ENCODE peak calls at places on chromosomes 4 and X, in five cellular contexts. One of them, this sample, is unnamed.

GRCh38 chr4:168507178-168507577 is 10.3 kb downstream of the PALLD start:
- DNase-seq in IMR-90: no peak
- DNase-seq in K562: no peak
- DNase-seq in HepG2: no peak
- DNase-seq in GM12878: no peak
- DNase-seq in this sample: no peak

GRCh38 chr4:185254434-185254833 is 45.0 kb downstream of the SNX25 start:
- DNase-seq in IMR-90: peak
- DNase-seq in K562: no peak
- DNase-seq in HepG2: peak
- DNase-seq in GM12878: no peak
- DNase-seq in this sample: no peak

GRCh38 chr4:47831026-47831689 is 6.7 kb downstream of the CORIN start:
- DNase-seq in IMR-90: no peak
- DNase-seq in K562: no peak
- DNase-seq in HepG2: no peak
- DNase-seq in GM12878: no peak
- DNase-seq in this sample: no peak

GRCh38 chr4:2852481-2852881 is 8.8 kb downstream of the ADD1 start:
- DNase-seq in IMR-90: no peak
- DNase-seq in K562: no peak
- DNase-seq in HepG2: no peak
- DNase-seq in GM12878: peak
- DNase-seq in this sample: no peak

GRCh38 chrX:15298201-15298600 is 17.2 kb downstream of the ASB11 start:
- DNase-seq in IMR-90: no peak
- DNase-seq in K562: no peak
- DNase-seq in HepG2: no peak
- DNase-seq in GM12878: no peak
- DNase-seq in this sample: no peak

GRCh38 chr4:75514949-75515612 is 808 bp downstream of the THAP6 start:
- DNase-seq in IMR-90: no peak
- DNase-seq in K562: no peak
- DNase-seq in HepG2: no peak
- DNase-seq in GM12878: peak
- DNase-seq in this sample: peak

GRCh38 chr4:3287972-3288570 is 4.8 kb upstream of the RGS12 start:
- DNase-seq in IMR-90: no peak
- DNase-seq in K562: no peak
- DNase-seq in HepG2: no peak
- DNase-seq in GM12878: no peak
- DNase-seq in this sample: no peak

GRCh38 chrX:2627272-2627867 is 63.7 kb upstream of the CD99 start:
- DNase-seq in IMR-90: peak
- DNase-seq in K562: peak
- DNase-seq in HepG2: peak
- DNase-seq in GM12878: no peak
- DNase-seq in this sample: peak

GRCh38 chr4:168796362-168797106 is 213.5 kb downstream of the CBR4 start:
- DNase-seq in IMR-90: peak
- DNase-seq in K562: no peak
- DNase-seq in HepG2: peak
- DNase-seq in GM12878: no peak
- DNase-seq in this sample: no peak

GRCh38 chrX:20038966-20039365 is 48.1 kb upstream of the BCLAF3 start:
- DNase-seq in IMR-90: no peak
- DNase-seq in K562: no peak
- DNase-seq in HepG2: no peak
- DNase-seq in GM12878: no peak
- DNase-seq in this sample: no peak

GRCh38 chr4:121989715-121990114 is 37.9 kb upstream of the TRPC3 start:
- DNase-seq in IMR-90: peak
- DNase-seq in K562: peak
- DNase-seq in HepG2: no peak
- DNase-seq in GM12878: no peak
- DNase-seq in this sample: no peak

GRCh38 chr4:78543424-78544238 is 7.9 kb upstream of the ANXA3 start:
- DNase-seq in IMR-90: no peak
- DNase-seq in K562: no peak
- DNase-seq in HepG2: no peak
- DNase-seq in GM12878: no peak
- DNase-seq in this sample: no peak

GRCh38 chrX:8504451-8504850 is 39.8 kb downstream of the VCX3B start:
- DNase-seq in IMR-90: peak
- DNase-seq in K562: no peak
- DNase-seq in HepG2: no peak
- DNase-seq in GM12878: no peak
- DNase-seq in this sample: no peak

GRCh38 chr4:180932365-180933001 is 1310.7 kb upstream of the TENM3 start:
- DNase-seq in IMR-90: peak
- DNase-seq in K562: no peak
- DNase-seq in HepG2: no peak
- DNase-seq in GM12878: no peak
- DNase-seq in this sample: no peak

GRCh38 chr4:138186264-138186663 is 55.9 kb downstream of the SLC7A11 start:
- DNase-seq in IMR-90: no peak
- DNase-seq in K562: no peak
- DNase-seq in HepG2: no peak
- DNase-seq in GM12878: no peak
- DNase-seq in this sample: no peak

GRCh38 chr4:11073621-11074051 is 355.1 kb downstream of the HS3ST1 start:
- DNase-seq in IMR-90: no peak
- DNase-seq in K562: no peak
- DNase-seq in HepG2: no peak
- DNase-seq in GM12878: no peak
- DNase-seq in this sample: no peak

GRCh38 chr4:73127839-73128448 is 58.4 kb upstream of the COX18 start:
- DNase-seq in IMR-90: peak
- DNase-seq in K562: no peak
- DNase-seq in HepG2: peak
- DNase-seq in GM12878: no peak
- DNase-seq in this sample: peak

GRCh38 chrX:112851806-112852205 is 11.2 kb upstream of the AMOT start:
- DNase-seq in IMR-90: peak
- DNase-seq in K562: no peak
- DNase-seq in HepG2: no peak
- DNase-seq in GM12878: peak
- DNase-seq in this sample: no peak

GRCh38 chr4:101357751-101358150 is 10.4 kb upstream of the PPP3CA start:
- DNase-seq in IMR-90: peak
- DNase-seq in K562: no peak
- DNase-seq in HepG2: no peak
- DNase-seq in GM12878: no peak
- DNase-seq in this sample: no peak

GRCh38 chrX:16445166-16445752 is 204.7 kb upstream of the S100G start:
- DNase-seq in IMR-90: peak
- DNase-seq in K562: peak
- DNase-seq in HepG2: peak
- DNase-seq in GM12878: no peak
- DNase-seq in this sample: peak

GRCh38 chr4:140149851-140150635 is 3.9 kb downstream of the MAML3 start:
- DNase-seq in IMR-90: peak
- DNase-seq in K562: peak
- DNase-seq in HepG2: no peak
- DNase-seq in GM12878: no peak
- DNase-seq in this sample: peak

GRCh38 chr4:140150886-140151699 is 2.9 kb downstream of the MAML3 start:
- DNase-seq in IMR-90: peak
- DNase-seq in K562: peak
- DNase-seq in HepG2: no peak
- DNase-seq in GM12878: no peak
- DNase-seq in this sample: peak

GRCh38 chr4:140151700-140152014 is 2.3 kb downstream of the MAML3 start:
- DNase-seq in IMR-90: peak
- DNase-seq in K562: peak
- DNase-seq in HepG2: peak
- DNase-seq in GM12878: no peak
- DNase-seq in this sample: peak

GRCh38 chr4:140152015-140152703 is 1.8 kb downstream of the MAML3 start:
- DNase-seq in IMR-90: no peak
- DNase-seq in K562: peak
- DNase-seq in HepG2: no peak
- DNase-seq in GM12878: no peak
- DNase-seq in this sample: peak

DNA sequence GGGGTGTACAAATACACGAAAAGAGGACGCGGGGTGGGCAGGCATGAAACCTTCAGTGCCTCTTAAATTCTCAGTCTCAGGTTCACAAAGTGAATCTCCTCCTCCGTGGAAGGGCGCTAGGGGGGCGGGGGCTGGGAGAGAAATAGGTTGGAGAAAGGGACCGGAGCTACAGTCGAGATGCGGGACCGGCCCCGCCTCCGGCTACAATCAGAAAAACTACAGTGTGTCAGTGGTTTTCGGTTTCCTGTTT is 3.4 kb downstream of the MAML3 start:
- DNase-seq in IMR-90: no peak
- DNase-seq in K562: no peak
- DNase-seq in HepG2: no peak
- DNase-seq in GM12878: no peak
- DNase-seq in this sample: no peak
- TF ChIP-seq MXI1 in IMR-90: no peak
- TF ChIP-seq MXI1 in K562: no peak
- TF ChIP-seq MXI1 in HepG2: no peak
- TF ChIP-seq MXI1 in GM12878: no peak
- TF ChIP-seq MXI1 in this sample: no peak

DNA sequence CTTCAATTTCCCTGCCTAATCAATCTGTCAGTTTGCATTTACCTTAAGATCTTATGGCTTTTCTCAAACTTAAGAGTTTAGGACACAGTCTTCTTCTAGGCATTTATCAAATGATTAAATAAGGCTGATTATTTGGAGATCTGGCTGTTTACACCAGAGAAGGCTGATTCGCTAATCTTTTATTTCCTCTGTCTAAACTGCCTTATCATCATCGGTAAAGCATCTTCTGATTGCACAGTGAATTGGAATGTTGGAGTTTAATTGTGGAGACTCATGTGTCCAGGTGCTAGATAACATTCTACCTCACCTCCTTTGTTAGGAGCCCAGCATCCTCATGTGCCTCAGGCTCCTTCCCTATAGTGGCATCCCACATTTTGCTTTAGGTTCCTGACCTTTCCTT is 100.3 kb upstream of the DDIT4L start:
- DNase-seq in IMR-90: peak
- DNase-seq in K562: no peak
- DNase-seq in HepG2: no peak
- DNase-seq in GM12878: no peak
- DNase-seq in this sample: no peak
- TF ChIP-seq MXI1 in IMR-90: no peak
- TF ChIP-seq MXI1 in K562: no peak
- TF ChIP-seq MXI1 in HepG2: no peak
- TF ChIP-seq MXI1 in GM12878: no peak
- TF ChIP-seq MXI1 in this sample: no peak

GRCh38 chrX:134013092-134013497 is 27.7 kb upstream of the GPC3 start:
- DNase-seq in IMR-90: no peak
- DNase-seq in K562: no peak
- DNase-seq in HepG2: no peak
- DNase-seq in GM12878: no peak
- DNase-seq in this sample: no peak
- TF ChIP-seq MXI1 in IMR-90: no peak
- TF ChIP-seq MXI1 in K562: no peak
- TF ChIP-seq MXI1 in HepG2: no peak
- TF ChIP-seq MXI1 in GM12878: no peak
- TF ChIP-seq MXI1 in this sample: no peak

DNA sequence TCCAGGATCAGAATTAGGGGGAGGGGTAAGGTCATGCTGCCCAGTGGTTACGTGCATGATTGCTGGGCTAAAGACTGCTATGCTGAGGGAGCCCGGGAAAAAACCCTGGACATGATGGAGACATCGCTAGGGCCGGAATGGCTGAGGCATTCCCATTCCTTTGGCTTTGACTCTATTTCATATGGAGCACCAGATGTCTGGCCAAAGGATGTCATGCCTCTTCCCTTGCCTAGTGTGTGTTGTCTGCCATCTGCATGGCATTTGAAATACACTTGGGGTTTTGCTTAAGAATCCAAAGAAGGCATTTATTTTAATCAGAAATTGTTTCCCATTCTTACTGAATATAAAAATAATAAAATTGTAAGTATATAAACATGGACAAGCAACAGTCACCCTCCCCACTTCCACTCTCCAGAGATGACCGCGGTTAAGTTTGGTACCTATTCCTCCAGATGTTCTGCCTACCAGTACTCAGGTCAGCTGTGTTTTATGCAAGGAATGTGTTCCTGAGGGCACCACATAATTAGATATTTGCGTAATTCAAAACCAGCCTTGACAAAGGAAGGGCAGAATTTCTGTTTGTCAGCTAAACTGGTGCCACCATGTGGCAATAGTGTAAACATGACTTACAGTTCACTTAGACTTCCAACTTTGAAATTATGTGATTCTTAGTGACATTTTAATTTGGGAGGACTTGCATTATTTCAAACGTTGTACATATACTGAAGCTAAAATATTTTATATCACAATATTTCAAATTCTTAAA is 105.9 kb downstream of the CT47B1 start:
- DNase-seq in IMR-90: peak
- DNase-seq in K562: no peak
- DNase-seq in HepG2: peak
- DNase-seq in GM12878: no peak
- DNase-seq in this sample: peak
- TF ChIP-seq MXI1 in IMR-90: no peak
- TF ChIP-seq MXI1 in K562: no peak
- TF ChIP-seq MXI1 in HepG2: no peak
- TF ChIP-seq MXI1 in GM12878: no peak
- TF ChIP-seq MXI1 in this sample: no peak

DNA sequence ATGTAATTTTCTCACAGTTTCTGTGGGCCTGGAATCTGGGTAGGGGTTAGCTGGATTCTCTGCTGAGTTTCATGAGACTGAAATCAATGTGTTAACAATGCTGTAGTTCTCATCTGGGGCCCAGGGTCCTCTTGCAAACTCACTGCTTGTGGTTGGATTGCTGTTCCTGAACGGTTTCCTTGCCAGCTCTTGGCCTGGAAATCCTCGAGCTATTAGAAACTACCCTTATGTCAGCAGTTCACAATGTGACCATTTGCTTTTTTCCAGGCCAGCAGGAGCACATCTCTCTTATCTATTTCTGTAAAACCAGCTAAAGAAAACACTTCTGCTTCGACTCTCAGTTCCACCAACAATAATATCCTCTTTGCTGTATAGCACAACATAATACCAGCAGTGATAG is 140.1 kb upstream of the TRAM1L1 start:
- DNase-seq in IMR-90: no peak
- DNase-seq in K562: no peak
- DNase-seq in HepG2: no peak
- DNase-seq in GM12878: no peak
- DNase-seq in this sample: no peak
- TF ChIP-seq MXI1 in IMR-90: no peak
- TF ChIP-seq MXI1 in K562: no peak
- TF ChIP-seq MXI1 in HepG2: no peak
- TF ChIP-seq MXI1 in GM12878: no peak
- TF ChIP-seq MXI1 in this sample: no peak

This sample was measured in SK-N-SH.